ENCODE peak calls at places on chromosomes 13 and 19, in eight cellular contexts. E is CD8-positive, alpha-beta T cell; X is BE2C; P is AG09309; T is body of pancreas; Q is heart right ventricle; J is transverse colon; G is esophagus squamous epithelium. O is an unnamed sample.

GRCh38 chr19:46759817-46760333 is 13.6 kb upstream of the STRN4 start:
- DNase-seq in T (peak), E (no peak), Q (no peak), J (no peak), X (no peak), G (no peak), P (peak), O (no peak)

GRCh38 chr19:15875075-15875474 is 22.8 kb downstream of the CYP4F2 start:
- DNase-seq in Q (no peak), P (no peak), X (no peak), T (no peak), G (no peak), J (no peak), E (no peak), O (no peak)

GRCh38 chr13:71015516-71015915 is 851.5 kb downstream of the DACH1 start:
- DNase-seq in G (no peak), J (no peak), P (no peak), Q (no peak), T (no peak), X (no peak), E (no peak), O (no peak)

GRCh38 chr13:40537146-40537895 is 129.1 kb downstream of the FOXO1 start:
- DNase-seq in Q (no peak), X (no peak), T (no peak), E (no peak), P (no peak), G (no peak), J (no peak), O (no peak)

GRCh38 chr13:113586661-113587479 is 2.3 kb downstream of the TFDP1 start:
- DNase-seq in X (no peak), J (peak), E (no peak), G (no peak), T (peak), P (no peak), Q (no peak), O (no peak)

GRCh38 chr19:33699754-33700407 is 78.1 kb downstream of the CHST8 start:
- DNase-seq in X (no peak), E (no peak), T (no peak), P (no peak), J (no peak), G (no peak), Q (no peak), O (no peak)

GRCh38 chr19:18697680-18698079 is 14.2 kb downstream of the CRTC1 start:
- DNase-seq in G (no peak), T (peak), P (no peak), E (no peak), J (peak), Q (no peak), X (no peak), O (no peak)

GRCh38 chr13:51938454-51938853 is 72.8 kb downstream of the ATP7B start:
- DNase-seq in Q (no peak), G (no peak), T (no peak), J (no peak), E (no peak), X (no peak), P (no peak), O (no peak)

GRCh38 chr19:28426902-28427232 is 786.1 kb downstream of the UQCRFS1 start:
- DNase-seq in T (no peak), Q (no peak), X (no peak), P (no peak), E (no peak), G (no peak), J (no peak), O (no peak)

GRCh38 chr19:31181535-31181934 is 167.7 kb downstream of the TSHZ3 start:
- DNase-seq in J (no peak), E (no peak), X (no peak), Q (no peak), T (no peak), P (no peak), G (no peak), O (no peak)

GRCh38 chr19:28289294-28290063 is 923.5 kb downstream of the UQCRFS1 start:
- DNase-seq in T (peak), J (peak), Q (no peak), P (peak), E (no peak), G (no peak), X (no peak), O (no peak)

GRCh38 chr19:29495971-29496441 is 29.8 kb upstream of the VSTM2B start:
- DNase-seq in Q (no peak), G (no peak), P (no peak), X (no peak), E (no peak), T (no peak), J (no peak), O (no peak)

GRCh38 chr19:45879055-45879454 is 6.9 kb downstream of the IRF2BP1 start:
- DNase-seq in X (no peak), J (no peak), T (peak), Q (no peak), P (no peak), G (no peak), E (no peak), O (no peak)

GRCh38 chr13:30394798-30395191 is 27.5 kb upstream of the UBE2L5 start:
- DNase-seq in T (no peak), Q (no peak), E (no peak), G (no peak), X (no peak), J (no peak), P (no peak), O (peak)
- H3K4me3 ChIP-seq in T (peak), Q (peak), E (peak), G (peak), X (peak), J (peak), P (peak), O (peak)

GRCh38 chr13:26509491-26509890 is 48.0 kb upstream of the WASF3 start:
- DNase-seq in P (no peak), J (no peak), G (no peak), Q (no peak), T (no peak), E (no peak), X (no peak), O (no peak)
- H3K4me3 ChIP-seq in P (no peak), J (no peak), G (no peak), Q (no peak), T (no peak), E (no peak), X (no peak), O (no peak)

GRCh38 chr19:13788991-13789390 is 6.3 kb upstream of the ZSWIM4 start:
- DNase-seq in X (no peak), Q (no peak), G (no peak), E (no peak), J (peak), P (peak), T (no peak), O (no peak)

GRCh38 chr19:13783565-13784500 is 9.6 kb downstream of the C19orf53 start:
- DNase-seq in G (no peak), Q (no peak), J (no peak), T (no peak), E (no peak), X (no peak), P (no peak), O (no peak)

GRCh38 chr19:13782537-13782936 is 8.3 kb downstream of the C19orf53 start:
- DNase-seq in X (no peak), E (no peak), Q (no peak), P (no peak), J (no peak), G (no peak), T (no peak), O (no peak)

GRCh38 chr19:13781547-13781946 is 7.3 kb downstream of the C19orf53 start:
- DNase-seq in X (peak), E (no peak), Q (peak), P (peak), G (no peak), T (peak), J (peak), O (no peak)

GRCh38 chr19:13784731-13785452 is 10.4 kb upstream of the ZSWIM4 start:
- DNase-seq in J (peak), X (peak), G (no peak), P (no peak), E (peak), T (peak), Q (peak), O (peak)
- H3K4me3 ChIP-seq in J (peak), X (no peak), G (no peak), P (no peak), E (no peak), T (no peak), Q (no peak), O (no peak)

GRCh38 chr19:56543776-56544175 is 5.0 kb downstream of the ZFP28 start:
- DNase-seq in T (no peak), E (no peak), J (no peak), G (no peak), X (no peak), P (no peak), Q (no peak), O (no peak)
- H3K4me3 ChIP-seq in T (no peak), E (no peak), J (no peak), G (no peak), X (no peak), P (no peak), Q (no peak), O (no peak)